ENCODE peak calls at places on chromosome 18, in ten cellular contexts. G is ELF-1; Y is stimulated activated CD4-positive, alpha-beta T cell treated with anti-CD3 and anti-CD28 coated beads, Interleukin-2, amount 100 ng/mL, for 24 hours; R is astrocyte; Z is Calu3; T is CD4-positive, alpha-beta T cell; D is iPS-NIHi11; X is A549; L is left kidney; P is Daoy. A is an unnamed sample.

GRCh38 chr18:21184396-21184996 is 57.5 kb upstream of the GREB1L start:
- DNase-seq in G (peak), Y (no peak), R (no peak), Z (peak), T (no peak), D (no peak), X (no peak), L (no peak), P (no peak), A (no peak)

GRCh38 chr18:45493830-45494229 is 121.4 kb upstream of the SLC14A2 start:
- DNase-seq in G (no peak), Y (no peak), R (no peak), Z (no peak), T (no peak), D (no peak), X (no peak), L (no peak), P (no peak), A (no peak)

GRCh38 chr18:44679912-44680270 is 797 bp upstream of the SETBP1 start:
- DNase-seq in G (no peak), Y (peak), R (peak), Z (peak), T (no peak), D (peak), X (peak), L (peak), P (peak), A (no peak)

GRCh38 chr18:55113800-55114199 is 154.5 kb upstream of the CCDC68 start:
- DNase-seq in G (no peak), Y (no peak), R (no peak), Z (no peak), T (no peak), D (no peak), X (no peak), L (no peak), P (no peak), A (no peak)

GRCh38 chr18:34342960-34343359 is 118.2 kb upstream of the NOL4 start:
- DNase-seq in G (peak), Y (no peak), R (peak), Z (no peak), T (no peak), D (peak), X (no peak), L (no peak), P (peak), A (peak)

GRCh38 chr18:69484699-69485396 is 84.2 kb downstream of the DOK6 start:
- DNase-seq in G (peak), Y (no peak), R (peak), Z (no peak), T (no peak), D (peak), X (peak), L (no peak), P (no peak), A (peak)

GRCh38 chr18:32919799-32920198 is 147.0 kb upstream of the KLHL14 start:
- DNase-seq in G (peak), Y (no peak), R (peak), Z (peak), T (no peak), D (peak), X (peak), L (peak), P (peak), A (peak)

GRCh38 chr18:75033516-75033915 is 175.4 kb downstream of the PTGR3 start:
- DNase-seq in G (no peak), Y (no peak), R (no peak), Z (no peak), T (no peak), D (no peak), X (no peak), L (no peak), P (no peak), A (no peak)

GRCh38 chr18:63869374-63869773 is 18.1 kb upstream of the SERPINB2 start:
- DNase-seq in G (no peak), Y (no peak), R (no peak), Z (no peak), T (no peak), D (no peak), X (no peak), L (no peak), P (peak), A (peak)

GRCh38 chr18:48036641-48037421 is 106.4 kb upstream of the SMAD2 start:
- DNase-seq in G (no peak), Y (no peak), R (no peak), Z (no peak), T (no peak), D (peak), X (no peak), L (peak), P (peak), A (peak)

GRCh38 chr18:48527467-48527866 is 11.4 kb upstream of the CTIF start:
- DNase-seq in G (no peak), Y (no peak), R (no peak), Z (no peak), T (no peak), D (no peak), X (no peak), L (no peak), P (no peak), A (no peak)

GRCh38 chr18:35513181-35513932 is 15.6 kb upstream of the INO80C start:
- DNase-seq in G (peak), Y (no peak), R (peak), Z (peak), T (no peak), D (peak), X (peak), L (no peak), P (peak), A (peak)

GRCh38 chr18:7059276-7059675 is 58.3 kb downstream of the LAMA1 start:
- DNase-seq in G (no peak), Y (no peak), R (no peak), Z (no peak), T (no peak), D (no peak), X (no peak), L (peak), P (no peak), A (peak)

GRCh38 chr18:11251229-11251890 is 102.0 kb upstream of the PIEZO2 start:
- DNase-seq in G (no peak), Y (no peak), R (peak), Z (no peak), T (no peak), D (no peak), X (no peak), L (no peak), P (no peak), A (no peak)

GRCh38 chr18:25533088-25533676 is 181.2 kb upstream of the ZNF521 start:
- DNase-seq in G (no peak), Y (no peak), R (no peak), Z (no peak), T (no peak), D (no peak), X (no peak), L (no peak), P (no peak), A (no peak)

GRCh38 chr18:55097406-55098170 is 138.3 kb upstream of the CCDC68 start:
- DNase-seq in G (peak), Y (no peak), R (peak), Z (no peak), T (no peak), D (peak), X (peak), L (peak), P (peak), A (peak)

GRCh38 chr18:58069721-58070292 is 25.8 kb downstream of the NEDD4L start:
- DNase-seq in G (no peak), Y (no peak), R (no peak), Z (no peak), T (no peak), D (no peak), X (no peak), L (no peak), P (no peak), A (no peak)

GRCh38 chr18:23570912-23571504 is 15.3 kb downstream of the NPC1 start:
- DNase-seq in G (no peak), Y (no peak), R (no peak), Z (no peak), T (no peak), D (no peak), X (no peak), L (no peak), P (no peak), A (no peak)

GRCh38 chr18:22346968-22347611 is 70.6 kb downstream of the CTAGE1 start:
- DNase-seq in G (peak), Y (no peak), R (peak), Z (peak), T (no peak), D (peak), X (no peak), L (peak), P (peak), A (no peak)

GRCh38 chr18:32095156-32095555 is 3.5 kb downstream of the RNF138 start:
- DNase-seq in G (no peak), Y (no peak), R (no peak), Z (no peak), T (no peak), D (no peak), X (no peak), L (peak), P (no peak), A (peak)

GRCh38 chr18:7750966-7751365 is 183.8 kb downstream of the PTPRM start:
- DNase-seq in G (no peak), Y (no peak), R (no peak), Z (no peak), T (no peak), D (no peak), X (no peak), L (no peak), P (no peak), A (no peak)